ENCODE peak calls at places on chromosomes 2 and 18, in eight cellular contexts. L, U, W, K, Y, S, F and A are unnamed samples.

GRCh38 chr2:104969564-104969963 is 68.3 kb upstream of the MRPS9 start:
- DNase-seq in L (no peak), U (no peak), W (no peak), K (no peak), Y (peak; percentile 2), S (no peak), F (no peak), A (no peak)

GRCh38 chr2:180507028-180507427 is 473.4 kb upstream of the UBE2E3 start:
- DNase-seq in L (no peak), U (no peak), W (no peak), K (no peak), Y (no peak), S (no peak), F (no peak), A (no peak)

GRCh38 chr2:109470121-109470921 is 143.4 kb downstream of the SEPTIN10 start:
- DNase-seq in L (no peak), U (peak; percentile 46), W (no peak), K (no peak), Y (peak; percentile 64), S (peak; percentile 43), F (no peak), A (no peak)

GRCh38 chr18:63578357-63578958 is 8.7 kb upstream of the SERPINB13 start:
- DNase-seq in L (peak; percentile 30), U (no peak), W (no peak), K (peak; percentile 12), Y (no peak), S (no peak), F (peak; percentile 31), A (no peak)

GRCh38 chr2:83990601-83991000 is 468.5 kb downstream of the SUCLG1 start:
- DNase-seq in L (no peak), U (no peak), W (no peak), K (no peak), Y (no peak), S (no peak), F (no peak), A (no peak)

GRCh38 chr2:237720962-237721361 is 77.6 kb upstream of the RBM44 start:
- DNase-seq in L (no peak), U (no peak), W (no peak), K (no peak), Y (peak; percentile 98), S (no peak), F (no peak), A (no peak)

GRCh38 chr18:78875268-78875997 is 104.2 kb upstream of the SALL3 start:
- DNase-seq in L (no peak), U (no peak), W (peak; percentile 18), K (peak; percentile 27), Y (no peak), S (no peak), F (peak; percentile 58), A (no peak)

GRCh38 chr18:6741290-6741689 is 11.8 kb downstream of the ARHGAP28 start:
- DNase-seq in L (no peak), U (no peak), W (no peak), K (peak; percentile 19), Y (peak; percentile 99), S (no peak), F (no peak), A (no peak)

GRCh38 chr18:67417864-67418523 is 98.5 kb downstream of the DSEL start:
- DNase-seq in L (no peak), U (no peak), W (peak; percentile 5), K (peak; percentile 4), Y (peak; percentile 37), S (no peak), F (peak; percentile 55), A (no peak)

GRCh38 chr2:145984541-145984940 is 1464.6 kb upstream of the ZEB2 start:
- DNase-seq in L (no peak), U (no peak), W (no peak), K (peak; percentile 8), Y (peak; percentile 92), S (no peak), F (no peak), A (no peak)

GRCh38 chr2:86044045-86044444 is 61.6 kb downstream of the POLR1A start:
- DNase-seq in L (no peak), U (no peak), W (no peak), K (no peak), Y (no peak), S (no peak), F (no peak), A (no peak)

GRCh38 chr2:72214429-72215143 is 66.9 kb upstream of the CYP26B1 start:
- DNase-seq in L (no peak), U (no peak), W (no peak), K (no peak), Y (peak; percentile 86), S (no peak), F (no peak), A (no peak)

GRCh38 chr2:60148717-60149116 is 404.7 kb downstream of the BCL11A start:
- DNase-seq in L (no peak), U (no peak), W (no peak), K (no peak), Y (no peak), S (no peak), F (no peak), A (no peak)

GRCh38 chr2:110853516-110853915 is 121.1 kb downstream of the ACOXL start:
- DNase-seq in L (no peak), U (no peak), W (peak; percentile 57), K (peak; percentile 42), Y (no peak), S (no peak), F (peak; percentile 52), A (no peak)

GRCh38 chr2:106833248-106833647 is 52.7 kb downstream of the ST6GAL2 start:
- DNase-seq in L (no peak), U (no peak), W (no peak), K (no peak), Y (no peak), S (no peak), F (no peak), A (no peak)

DNA sequence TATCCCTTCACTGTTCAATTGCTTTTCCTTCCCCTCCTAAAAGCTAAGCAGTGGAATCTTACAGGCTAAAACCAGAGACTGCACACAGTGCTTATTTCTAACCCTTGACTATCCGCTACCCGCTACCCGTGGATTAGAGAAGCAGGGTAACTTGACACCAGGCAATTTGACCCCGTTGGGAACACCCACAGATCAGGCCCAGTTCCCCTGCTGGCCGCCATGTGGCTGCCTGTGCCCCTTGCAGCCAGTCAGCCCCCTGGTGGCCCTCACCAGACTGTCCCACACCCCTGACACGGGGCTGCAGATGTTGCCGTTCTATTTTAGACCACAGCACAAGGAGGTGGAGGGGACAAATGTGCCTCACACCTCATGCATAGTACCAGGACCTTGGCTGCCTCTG is 74.8 kb downstream of the TXNL1 start:
- DNase-seq in L (no peak), U (no peak), W (no peak), K (peak; percentile 65), Y (no peak), S (no peak), F (no peak), A (no peak)
- TF ChIP-seq CTCF in L (peak; percentile 38), U (peak; percentile 33), W (no peak), K (peak; percentile 73), Y (no peak), S (peak; percentile 28), F (no peak), A (no peak)

GRCh38 chr2:5022056-5022455 is 670.1 kb upstream of the SOX11 start:
- DNase-seq in L (no peak), U (no peak), W (no peak), K (no peak), Y (no peak), S (no peak), F (no peak), A (no peak)

GRCh38 chr2:5020451-5020850 is 671.7 kb upstream of the SOX11 start:
- DNase-seq in L (no peak), U (no peak), W (no peak), K (no peak), Y (no peak), S (no peak), F (no peak), A (no peak)

GRCh38 chr2:5019324-5019723 is 672.9 kb upstream of the SOX11 start:
- DNase-seq in L (no peak), U (no peak), W (no peak), K (no peak), Y (no peak), S (no peak), F (no peak), A (no peak)

GRCh38 chr2:5021148-5021547 is 671.0 kb upstream of the SOX11 start:
- DNase-seq in L (no peak), U (no peak), W (no peak), K (no peak), Y (no peak), S (no peak), F (no peak), A (no peak)
- TF ChIP-seq CTCF in L (no peak), U (no peak), W (no peak), K (no peak), Y (no peak), S (no peak), F (no peak), A (no peak)

GRCh38 chr2:148507970-148508369 is 136.6 kb upstream of the EPC2 start:
- DNase-seq in L (no peak), U (no peak), W (no peak), K (no peak), Y (no peak), S (no peak), F (no peak), A (no peak)

GRCh38 chr2:148511883-148512282 is 132.7 kb upstream of the EPC2 start:
- DNase-seq in L (no peak), U (no peak), W (no peak), K (no peak), Y (no peak), S (no peak), F (no peak), A (no peak)

GRCh38 chr2:148508878-148509702 is 135.5 kb upstream of the EPC2 start:
- DNase-seq in L (peak; percentile 71), U (peak; percentile 81), W (peak; percentile 81), K (peak; percentile 86), Y (peak; percentile 66), S (peak; percentile 80), F (peak; percentile 81), A (peak; percentile 67)

GRCh38 chr2:148513425-148513824 is 131.1 kb upstream of the EPC2 start:
- DNase-seq in L (no peak), U (no peak), W (no peak), K (no peak), Y (no peak), S (no peak), F (no peak), A (no peak)

GRCh38 chr2:148509703-148510036 is 134.9 kb upstream of the EPC2 start:
- DNase-seq in L (no peak), U (no peak), W (no peak), K (no peak), Y (no peak), S (no peak), F (no peak), A (no peak)
- TF ChIP-seq CTCF in L (no peak), U (no peak), W (peak; percentile 8), K (no peak), Y (no peak), S (no peak), F (no peak), A (peak; percentile 43)

DNA sequence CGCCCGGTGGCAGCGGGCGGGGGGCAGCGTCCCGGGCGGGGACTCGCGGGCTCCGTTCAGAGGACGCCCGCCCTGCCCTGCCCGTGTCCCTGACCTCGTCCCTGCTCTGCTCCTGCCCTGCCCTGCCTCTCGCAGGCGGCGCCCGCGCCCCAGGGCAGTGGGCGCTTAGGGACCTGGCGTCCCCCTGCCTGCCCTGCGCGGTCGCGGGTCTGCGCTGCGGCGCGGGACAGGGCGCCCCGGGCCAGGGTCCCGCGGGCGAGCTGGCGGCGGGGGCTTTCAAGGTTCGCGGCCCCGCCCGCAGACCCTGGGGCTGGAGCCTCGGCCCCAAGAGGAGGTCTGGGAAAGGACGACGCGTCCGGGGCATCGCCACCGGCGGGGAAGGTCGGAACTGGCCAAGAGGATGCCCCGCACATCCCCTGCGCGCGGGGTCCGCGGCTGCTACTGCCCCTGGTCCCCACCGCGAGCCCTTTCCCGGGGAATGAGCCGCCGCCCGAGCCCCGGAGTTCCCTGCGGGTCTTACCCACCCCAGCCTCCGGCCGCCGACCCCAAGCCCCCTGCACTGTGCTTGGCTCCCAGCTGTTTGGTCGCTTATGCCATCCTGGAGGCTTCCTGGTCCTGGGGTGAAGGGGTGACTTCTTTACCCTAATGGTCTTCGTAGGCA is 679 bp downstream of the RNF144A start:
- DNase-seq in L (no peak), U (peak; percentile 19), W (no peak), K (no peak), Y (no peak), S (peak; percentile 38), F (no peak), A (no peak)
- TF ChIP-seq CTCF in L (no peak), U (no peak), W (no peak), K (no peak), Y (no peak), S (no peak), F (no peak), A (no peak)